ENCODE peak calls at places on chromosomes 6 and 20, in seven cellular contexts. Q is stimulated activated CD8-positive, alpha-beta memory T cell treated with anti-CD3 and anti-CD28 coated beads, Interleukin-15, amount 100 ng/mL, for 24 hours; F is Peyer's patch; Y is nephron progenitor cell; K is HFFc6; S is erythroblast; D is dermis microvascular lymphatic vessel endothelial cell. R is an unnamed sample.

GRCh38 chr20:47887064-47887463 is 101.8 kb upstream of the SULF2 start:
- DNase-seq in Q (no peak), F (no peak), Y (no peak), K (no peak), S (no peak), D (no peak), R (no peak)

GRCh38 chr20:16476032-16476431 is 97.2 kb downstream of the KIF16B start:
- DNase-seq in Q (no peak), F (no peak), Y (no peak), K (peak), S (peak), D (peak), R (no peak)

GRCh38 chr20:23039885-23040508 is 4.9 kb downstream of the SSTR4 start:
- DNase-seq in Q (no peak), F (no peak), Y (no peak), K (no peak), S (no peak), D (no peak), R (no peak)

GRCh38 chr6:19986691-19987438 is 149.7 kb downstream of the ID4 start:
- DNase-seq in Q (no peak), F (no peak), Y (no peak), K (no peak), S (no peak), D (no peak), R (no peak)

GRCh38 chr20:29740951-29741593 is 1516.4 kb upstream of the DEFB115 start:
- DNase-seq in Q (no peak), F (peak), Y (no peak), K (no peak), S (no peak), D (no peak), R (no peak)

GRCh38 chr20:17538517-17539170 is 7.5 kb upstream of the BFSP1 start:
- DNase-seq in Q (no peak), F (no peak), Y (no peak), K (no peak), S (no peak), D (no peak), R (no peak)

GRCh38 chr6:90028080-90028778 is 134.0 kb downstream of the GJA10 start:
- DNase-seq in Q (no peak), F (no peak), Y (no peak), K (no peak), S (no peak), D (no peak), R (no peak)

GRCh38 chr20:6768228-6769185 is 1.0 kb downstream of the BMP2 start:
- DNase-seq in Q (no peak), F (peak), Y (peak), K (no peak), S (peak), D (no peak), R (peak)

GRCh38 chr6:34514593-34515472 is 41.3 kb downstream of the SPDEF start:
- DNase-seq in Q (no peak), F (no peak), Y (peak), K (peak), S (peak), D (no peak), R (no peak)

GRCh38 chr20:42259389-42259788 is 641.2 kb upstream of the CHD6 start:
- DNase-seq in Q (no peak), F (no peak), Y (no peak), K (no peak), S (no peak), D (no peak), R (no peak)

R was measured in psoas muscle.